ENCODE peak calls at places on chromosomes 12 and 14, in seven cellular contexts. G, R, S, U, N, I and W are unnamed samples.

GRCh38 chr12:110739894-110740293 is 2.8 kb downstream of the PPP1CC start:
- DNase-seq in N (no peak), S (no peak), U (no peak), R (no peak), G (no peak), I (no peak), W (no peak)

GRCh38 chr14:44854114-44854513 is 107.6 kb downstream of the KLHL28 start:
- DNase-seq in G (no peak), U (no peak), S (no peak), I (no peak), R (no peak), N (no peak), W (no peak)

GRCh38 chr12:33314223-33314622 is 125.4 kb downstream of the SYT10 start:
- DNase-seq in S (no peak), N (no peak), U (no peak), R (no peak), I (no peak), G (no peak), W (no peak)

GRCh38 chr14:35818346-35819115 is 7.6 kb upstream of the BRMS1L start:
- DNase-seq in N (no peak), S (no peak), I (no peak), R (peak), G (no peak), U (no peak), W (peak)

GRCh38 chr12:130205531-130205930 is 43.3 kb downstream of the FZD10 start:
- DNase-seq in U (no peak), I (no peak), G (no peak), N (no peak), S (no peak), R (no peak), W (no peak)

GRCh38 chr12:6460751-6461371 is 9.0 kb downstream of the TAPBPL start:
- DNase-seq in G (peak), S (no peak), N (no peak), U (no peak), R (no peak), I (no peak), W (no peak)

GRCh38 chr12:3315201-3315661 is 175.8 kb upstream of the PRMT8 start:
- DNase-seq in G (no peak), R (peak), S (no peak), U (no peak), I (peak), N (no peak), W (no peak)

GRCh38 chr12:97616936-97617335 is 154.3 kb downstream of the RMST start:
- DNase-seq in G (no peak), R (no peak), U (no peak), S (no peak), N (no peak), I (no peak), W (no peak)

GRCh38 chr12:56163533-56164344 is 5.6 kb downstream of the MYL6 start:
- DNase-seq in G (no peak), U (peak), S (no peak), R (no peak), I (no peak), N (no peak), W (no peak)

GRCh38 chr14:54512393-54512792 is 2.7 kb downstream of the CGRRF1 start:
- DNase-seq in R (no peak), U (no peak), G (no peak), S (no peak), N (no peak), I (no peak), W (no peak)

GRCh38 chr12:94791933-94792332 is 141.6 kb upstream of the TMCC3 start:
- DNase-seq in U (no peak), N (no peak), S (no peak), I (no peak), G (no peak), R (no peak), W (no peak)

GRCh38 chr12:70919597-70920035 is 922 bp downstream of the PTPRR start:
- DNase-seq in U (peak), G (no peak), I (no peak), N (no peak), R (no peak), S (no peak), W (no peak)

GRCh38 chr12:47698055-47698454 is 7.8 kb downstream of the RPAP3 start:
- DNase-seq in U (no peak), I (no peak), S (no peak), G (no peak), N (no peak), R (no peak), W (no peak)

GRCh38 chr12:53381739-53382630 is 2.0 kb downstream of the SP1 start:
- DNase-seq in G (peak), U (peak), N (no peak), I (no peak), R (peak), S (peak), W (no peak)

GRCh38 chr12:47844264-47845020 is 24.7 kb upstream of the HDAC7 start:
- DNase-seq in U (no peak), R (peak), N (no peak), G (no peak), S (peak), I (no peak), W (no peak)

GRCh38 chr14:96940009-96940408 is 142.8 kb downstream of the VRK1 start:
- DNase-seq in I (no peak), R (no peak), G (no peak), S (no peak), N (no peak), U (peak), W (peak)

GRCh38 chr14:55265197-55265596 is 6.0 kb upstream of the FBXO34 start:
- DNase-seq in U (no peak), R (no peak), S (no peak), N (no peak), G (no peak), I (no peak), W (no peak)

GRCh38 chr14:64983439-64984310 is 3.0 kb upstream of the FNTB start:
- DNase-seq in S (no peak), R (peak), N (no peak), U (no peak), G (peak), I (no peak), W (peak)

GRCh38 chr12:49462103-49462739 is 76.6 kb upstream of the KCNH3 start:
- DNase-seq in N (no peak), U (no peak), R (peak), S (no peak), G (no peak), I (no peak), W (no peak)

GRCh38 chr12:65605019-65605418 is 219.3 kb upstream of the HMGA2 start:
- DNase-seq in S (no peak), R (no peak), N (no peak), G (no peak), U (no peak), I (no peak), W (no peak)

GRCh38 chr12:118061876-118062791 is 1.2 kb upstream of the WSB2 start:
- DNase-seq in U (peak), R (peak), I (no peak), N (no peak), G (no peak), S (peak), W (peak)

GRCh38 chr12:122006186-122006926 is 15.3 kb upstream of the BCL7A start:
- DNase-seq in U (no peak), R (no peak), I (no peak), N (no peak), S (no peak), G (no peak), W (no peak)

GRCh38 chr12:127681151-127681754 is 585.7 kb upstream of the TMEM132C start:
- DNase-seq in U (no peak), S (no peak), R (no peak), G (no peak), I (no peak), N (no peak), W (no peak)

DNA sequence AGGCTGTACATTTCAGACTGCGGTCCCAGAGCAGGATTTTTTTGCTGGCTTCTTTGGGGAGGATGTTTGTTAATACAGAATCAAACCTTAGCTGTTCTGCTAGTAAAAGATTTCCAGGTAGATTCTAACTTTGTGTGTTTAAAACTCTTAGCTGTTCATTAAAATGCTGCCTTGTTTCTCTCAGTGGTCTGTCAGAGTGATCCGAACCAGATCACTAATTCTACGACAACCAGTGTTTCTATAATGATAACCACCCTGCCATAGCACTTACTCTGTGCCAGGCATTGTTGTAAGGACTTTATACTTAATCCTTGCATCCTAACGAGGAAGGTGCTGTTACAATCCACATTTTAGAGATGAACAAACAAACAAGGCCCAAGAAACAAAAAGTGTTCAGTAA is 217.3 kb downstream of the CHST11 start:
- DNase-seq in R (no peak), G (no peak), I (no peak), N (no peak), S (no peak), U (no peak), W (no peak)
- H3K27ac ChIP-seq in R (no peak), G (no peak), I (no peak), N (peak), S (peak), U (no peak), W (no peak)

GRCh38 chr12:57611810-57612710 is 825 bp downstream of the ARHGEF25 start:
- DNase-seq in G (no peak), N (no peak), S (no peak), U (peak), R (no peak), I (no peak), W (no peak)
- H3K27ac ChIP-seq in G (no peak), N (peak), S (peak), U (peak), R (no peak), I (no peak), W (peak)

GRCh38 chr14:95270203-95270602 is 49.5 kb downstream of the CLMN start:
- DNase-seq in R (no peak), S (no peak), I (no peak), N (no peak), U (no peak), G (no peak), W (no peak)

GRCh38 chr14:95269493-95269892 is 50.2 kb downstream of the CLMN start:
- DNase-seq in N (no peak), I (no peak), R (no peak), G (no peak), U (no peak), S (no peak), W (no peak)

GRCh38 chr14:95274283-95274682 is 45.4 kb downstream of the CLMN start:
- DNase-seq in I (no peak), U (peak), S (no peak), R (peak), N (no peak), G (no peak), W (no peak)

GRCh38 chr14:95273041-95273978 is 46.4 kb downstream of the CLMN start:
- DNase-seq in S (no peak), U (no peak), I (no peak), G (no peak), R (peak), N (no peak), W (no peak)

DNA sequence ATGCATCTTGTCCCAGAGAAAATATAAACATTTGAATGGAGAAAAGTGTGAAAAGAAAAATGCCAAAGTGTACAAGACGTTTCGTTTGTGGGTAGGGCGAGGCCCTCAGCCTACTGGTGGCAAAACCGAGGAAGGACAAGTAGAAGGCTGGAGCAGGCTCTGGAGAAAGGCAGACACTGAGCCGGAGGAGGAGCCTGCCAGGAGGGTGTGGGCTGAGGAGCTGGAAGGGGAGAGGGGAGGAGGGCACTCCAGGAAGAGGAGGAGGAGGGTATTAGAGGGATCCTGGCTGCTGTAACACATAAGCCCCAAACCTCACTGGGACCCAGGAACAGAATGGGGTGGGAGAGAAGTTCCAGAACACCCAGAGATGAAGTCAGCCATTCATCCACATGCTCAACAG is 47.7 kb downstream of the CLMN start:
- DNase-seq in U (no peak), G (no peak), I (no peak), N (no peak), R (no peak), S (no peak), W (no peak)
- H3K27ac ChIP-seq in U (no peak), G (no peak), I (no peak), N (no peak), R (peak), S (no peak), W (no peak)

DNA sequence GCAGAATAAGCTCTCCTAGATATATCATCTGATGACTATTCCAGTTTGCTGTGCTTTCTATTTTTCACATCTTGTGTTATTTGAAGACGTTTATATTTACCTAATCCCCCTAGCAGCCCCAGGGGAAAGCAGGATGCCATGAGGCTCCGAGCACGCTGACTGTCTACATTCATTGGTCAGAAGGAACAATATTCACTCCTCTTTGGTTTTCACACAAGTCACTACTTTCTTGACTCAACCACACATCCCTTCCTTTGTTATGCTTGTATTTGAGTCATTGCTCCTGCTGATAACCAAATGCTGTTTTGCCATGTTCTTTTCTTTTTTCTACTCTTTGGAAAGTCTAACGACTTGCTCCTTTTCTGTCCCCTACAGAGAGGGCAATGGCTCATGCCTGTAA is 86.5 kb upstream of the SLC38A2 start:
- DNase-seq in R (peak), N (no peak), I (peak), G (peak), S (no peak), U (no peak), W (no peak)
- H3K27ac ChIP-seq in R (no peak), N (peak), I (peak), G (peak), S (peak), U (no peak), W (no peak)

GRCh38 chr14:100076133-100076532 is 10.9 kb downstream of the EVL start:
- DNase-seq in U (peak), I (no peak), G (peak), S (peak), R (no peak), N (no peak), W (peak)

GRCh38 chr14:100070310-100070709 is 5.1 kb downstream of the EVL start:
- DNase-seq in N (no peak), G (peak), I (no peak), U (no peak), R (no peak), S (no peak), W (no peak)

GRCh38 chr14:100071545-100071944 is 6.3 kb downstream of the EVL start:
- DNase-seq in U (no peak), G (peak), R (no peak), I (no peak), S (no peak), N (no peak), W (no peak)

GRCh38 chr14:100074431-100075100 is 9.3 kb downstream of the EVL start:
- DNase-seq in U (no peak), R (no peak), I (no peak), N (no peak), S (no peak), G (no peak), W (no peak)

DNA sequence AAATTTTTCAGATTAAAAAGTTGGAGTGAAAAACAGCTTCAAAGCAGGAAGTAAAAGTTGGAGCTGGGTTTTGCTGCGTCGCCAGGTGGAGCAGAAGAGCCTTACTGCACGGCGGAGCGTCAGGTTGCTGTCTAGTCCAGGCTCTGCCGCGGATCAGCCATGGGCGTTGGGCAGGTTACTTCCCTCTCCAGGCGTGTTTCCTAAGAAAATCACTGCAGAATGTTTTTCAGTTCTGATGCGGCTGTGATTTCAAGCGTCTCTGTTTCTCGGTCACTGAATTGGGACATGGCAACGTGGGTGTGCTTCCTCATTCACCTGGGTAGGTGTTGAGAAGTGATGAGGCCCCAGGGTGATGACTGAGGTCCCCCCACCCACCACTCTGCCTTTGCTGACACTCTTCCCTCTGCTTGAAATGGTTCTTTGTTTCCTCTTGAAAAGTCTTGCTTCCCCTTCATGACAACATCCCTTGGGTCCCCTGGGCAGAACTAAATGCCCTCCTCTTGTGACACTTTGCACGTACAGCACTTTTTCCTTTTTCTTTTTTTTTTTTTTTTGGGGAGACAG is 7.6 kb downstream of the EVL start:
- DNase-seq in I (no peak), N (no peak), G (peak), S (no peak), U (no peak), R (peak), W (peak)
- H3K27ac ChIP-seq in I (no peak), N (no peak), G (peak), S (no peak), U (no peak), R (no peak), W (peak)

DNA sequence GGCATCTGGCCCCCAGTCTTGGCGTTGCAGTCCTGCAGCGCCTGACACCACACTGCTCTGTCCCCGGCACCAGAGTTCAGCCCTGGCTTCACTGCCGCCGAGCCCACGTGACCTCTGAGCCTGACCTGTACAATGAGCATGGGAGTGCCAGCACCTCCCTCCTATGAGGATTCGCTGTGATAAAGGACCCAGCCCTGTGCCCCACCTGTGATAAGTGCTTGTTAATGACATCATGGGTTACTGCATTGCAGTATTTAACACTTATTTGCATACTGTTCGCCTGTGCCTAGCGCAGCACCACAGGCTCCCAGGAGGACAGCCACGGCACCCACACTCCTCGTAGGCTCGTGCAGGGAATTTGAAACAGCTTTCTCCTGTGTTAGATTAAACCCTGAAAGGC is 118.2 kb upstream of the GSC start:
- DNase-seq in G (no peak), I (no peak), S (no peak), R (peak), N (no peak), U (no peak), W (no peak)
- H3K27ac ChIP-seq in G (no peak), I (no peak), S (no peak), R (no peak), N (no peak), U (no peak), W (no peak)

DNA sequence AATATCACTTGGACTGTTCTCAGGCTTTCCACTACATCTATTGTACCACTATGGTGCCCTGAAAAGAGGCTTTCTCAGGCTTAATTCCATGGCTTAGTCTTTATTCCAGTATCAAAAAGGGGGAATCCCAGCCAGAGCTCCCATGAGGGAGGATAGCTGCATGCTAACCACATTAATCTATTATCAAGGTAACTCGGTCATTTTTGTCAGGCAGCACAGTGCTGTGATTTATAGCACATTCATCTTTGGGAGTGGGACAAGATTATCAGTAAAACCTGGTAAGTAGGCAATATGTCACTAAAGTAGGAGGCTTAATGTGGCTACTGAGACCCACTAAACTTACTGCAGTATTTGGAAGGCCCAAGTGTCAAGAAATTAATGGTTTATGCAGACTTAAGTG is 58.9 kb downstream of the DAD1 start:
- DNase-seq in S (no peak), R (no peak), G (no peak), N (no peak), I (no peak), U (no peak), W (no peak)
- H3K27ac ChIP-seq in S (no peak), R (no peak), G (peak), N (no peak), I (no peak), U (no peak), W (no peak)

GRCh38 chr14:68140801-68141200 is 321.2 kb downstream of the RAD51B start:
- DNase-seq in U (no peak), S (no peak), N (no peak), I (no peak), G (no peak), R (peak), W (no peak)
- H3K27ac ChIP-seq in U (peak), S (peak), N (peak), I (peak), G (no peak), R (peak), W (no peak)